ENCODE peak calls at places on chromosome 19, in seven cellular contexts. Q is endothelial cell, A is NCI-H1105 treated with DMSO at 0.1 percent for 48 hours, C is keratinocyte, D is heart left ventricle, S is T-helper 9 cell, O is M059J. T is an unnamed sample.

GRCh38 chr19:897442-898039 is 4.3 kb downstream of the RNU6-9 start:
- DNase-seq in Q (no peak), A (no peak), C (no peak), D (no peak), S (no peak), O (no peak), T (peak)

GRCh38 chr19:34269081-34269480 is 14.7 kb downstream of the GARRE1 start:
- DNase-seq in Q (no peak), A (no peak), C (no peak), D (no peak), S (no peak), O (no peak), T (no peak)

GRCh38 chr19:30406220-30406944 is 34.2 kb downstream of the ZNF536 start:
- DNase-seq in Q (peak), A (no peak), C (no peak), D (no peak), S (no peak), O (peak), T (peak)

GRCh38 chr19:7977021-7977722 is 28.3 kb downstream of the ELAVL1 start:
- DNase-seq in Q (no peak), A (no peak), C (no peak), D (no peak), S (no peak), O (no peak), T (no peak)

GRCh38 chr19:48795855-48796142 is 15.0 kb downstream of the BCAT2 start:
- DNase-seq in Q (no peak), A (no peak), C (no peak), D (peak), S (no peak), O (no peak), T (no peak)

GRCh38 chr19:21094347-21095025 is 12.5 kb downstream of the ZNF714 start:
- DNase-seq in Q (no peak), A (no peak), C (no peak), D (no peak), S (no peak), O (no peak), T (no peak)

GRCh38 chr19:43105496-43105895 is 23.0 kb upstream of the PSG2 start:
- DNase-seq in Q (no peak), A (no peak), C (no peak), D (no peak), S (no peak), O (peak), T (no peak)

GRCh38 chr19:16886305-16886880 is 2.4 kb upstream of the F2RL3 start:
- DNase-seq in Q (no peak), A (no peak), C (no peak), D (peak), S (no peak), O (peak), T (no peak)

GRCh38 chr19:13963603-13964105 is 11.3 kb downstream of the DCAF15 start:
- DNase-seq in Q (no peak), A (no peak), C (no peak), D (no peak), S (no peak), O (no peak), T (peak)

GRCh38 chr19:810077-810855 is 11.5 kb downstream of the PLPPR3 start:
- DNase-seq in Q (no peak), A (no peak), C (no peak), D (peak), S (no peak), O (no peak), T (no peak)

GRCh38 chr19:55146648-55147218 is 2.3 kb downstream of the TNNT1 start:
- DNase-seq in Q (no peak), A (peak), C (no peak), D (no peak), S (no peak), O (peak), T (peak)

GRCh38 chr19:45075215-45076028 is 856 bp downstream of the ZNF296 start:
- DNase-seq in Q (no peak), A (peak), C (peak), D (peak), S (peak), O (no peak), T (peak)